ENCODE peak calls at places on chromosomes 5 and 9, in four cellular contexts. N is activated CD4-positive, alpha-beta T cell treated with anti-CD3 and anti-CD28 coated beads, Interleukin-2, amount 50 U/mL, for 1 hour; T is cardiac muscle cell; V is NB4. S is an unnamed sample.

GRCh38 chr9:125521462-125522327 is 185.3 kb downstream of the MAPKAP1 start:
- DNase-seq in N (no peak), T (no peak), V (peak), S (peak)

GRCh38 chr5:90434116-90434714 is 24.7 kb upstream of the CETN3 start:
- DNase-seq in N (peak), T (peak), V (peak), S (peak)

GRCh38 chr9:24464321-24464951 is 81.3 kb downstream of the IZUMO3 start:
- DNase-seq in N (no peak), T (no peak), V (no peak), S (no peak)

GRCh38 chr5:79107020-79107796 is 4.4 kb upstream of the BHMT start:
- DNase-seq in N (no peak), T (no peak), V (peak), S (peak)

GRCh38 chr5:155471027-155471426 is 457.5 kb downstream of the KIF4B start:
- DNase-seq in N (no peak), T (no peak), V (no peak), S (no peak)

GRCh38 chr5:157241483-157241882 is 24.4 kb upstream of the CYFIP2 start:
- DNase-seq in N (no peak), T (no peak), V (no peak), S (no peak)

GRCh38 chr9:83511051-83511450 is 27.1 kb downstream of the FRMD3 start:
- DNase-seq in N (no peak), T (no peak), V (peak), S (peak)

GRCh38 chr9:122115176-122116035 is 22.3 kb upstream of the TTLL11 start:
- DNase-seq in N (no peak), T (no peak), V (no peak), S (no peak)

GRCh38 chr5:92778261-92778660 is 802.8 kb downstream of the NR2F1-AS1 start:
- DNase-seq in N (no peak), T (no peak), V (no peak), S (no peak)

GRCh38 chr5:113278976-113279375 is 155.8 kb downstream of the TSSK1B start:
- DNase-seq in N (no peak), T (no peak), V (peak), S (peak)

GRCh38 chr5:59525957-59526356 is 367.6 kb downstream of the PDE4D start:
- DNase-seq in N (no peak), T (no peak), V (no peak), S (no peak)

GRCh38 chr5:19865336-19866087 is 122.5 kb downstream of the CDH18 start:
- DNase-seq in N (no peak), T (no peak), V (no peak), S (no peak)

GRCh38 chr5:37495668-37496067 is 116.5 kb downstream of the WDR70 start:
- DNase-seq in N (no peak), T (no peak), V (no peak), S (no peak)

GRCh38 chr5:425714-426113 is 17.3 kb upstream of the EXOC3 start:
- DNase-seq in N (no peak), T (no peak), V (peak), S (peak)

GRCh38 chr5:75681125-75681830 is 36.0 kb downstream of the POC5 start:
- DNase-seq in N (no peak), T (peak), V (peak), S (peak)

GRCh38 chr9:8652282-8652681 is 852.7 kb upstream of the DMAC1 start:
- DNase-seq in N (no peak), T (peak), V (no peak), S (no peak)

GRCh38 chr9:106974341-106974740 is 111.4 kb downstream of the ZNF462 start:
- DNase-seq in N (no peak), T (no peak), V (no peak), S (no peak)

GRCh38 chr5:102891175-102891574 is 136.1 kb downstream of the PAM start:
- DNase-seq in N (no peak), T (no peak), V (no peak), S (no peak)

GRCh38 chr5:123086376-123087055 is 2.5 kb upstream of the PRDM6 start:
- DNase-seq in N (no peak), T (no peak), V (no peak), S (no peak)

GRCh38 chr9:115855458-115856133 is 298.0 kb upstream of the PAPPA start:
- DNase-seq in N (no peak), T (no peak), V (no peak), S (no peak)

GRCh38 chr9:86098793-86099694 is at the start of gene GOLM1:
- DNase-seq in N (no peak), T (peak), V (peak), S (no peak)

GRCh38 chr9:70362952-70363351 is 51.5 kb downstream of the KLF9 start:
- DNase-seq in N (no peak), T (no peak), V (peak), S (peak)

GRCh38 chr5:80255752-80256479 is at the start of gene SERINC5:
- DNase-seq in N (peak), T (peak), V (peak), S (peak)

GRCh38 chr5:172347653-172348052 is 64.1 kb upstream of the UBTD2 start:
- DNase-seq in N (no peak), T (no peak), V (no peak), S (no peak)

GRCh38 chr5:126373621-126374416 is 49.4 kb upstream of the GRAMD2B start:
- DNase-seq in N (no peak), T (no peak), V (no peak), S (no peak)

GRCh38 chr5:63963080-63963735 is 963 bp upstream of the HTR1A start:
- DNase-seq in N (no peak), T (peak), V (peak), S (peak)

GRCh38 chr5:7146886-7147285 is 249.1 kb upstream of the ADCY2 start:
- DNase-seq in N (no peak), T (no peak), V (no peak), S (no peak)

GRCh38 chr9:128428644-128429504 is 8.2 kb downstream of the CERCAM start:
- DNase-seq in N (no peak), T (no peak), V (no peak), S (no peak)

GRCh38 chr5:169350016-169350415 is 49.1 kb upstream of the SLIT3 start:
- DNase-seq in N (no peak), T (no peak), V (no peak), S (no peak)

GRCh38 chr9:35521708-35522107 is 31.8 kb downstream of the RUSC2 start:
- DNase-seq in N (no peak), T (peak), V (no peak), S (no peak)

GRCh38 chr5:135266301-135266630 is 132.8 kb downstream of the MACROH2A1 start:
- DNase-seq in N (no peak), T (no peak), V (no peak), S (no peak)

GRCh38 chr9:96852676-96853075 is 1.6 kb downstream of the ZNF782 start:
- DNase-seq in N (no peak), T (no peak), V (no peak), S (no peak)

GRCh38 chr9:96201140-96201539 is 100.8 kb downstream of the HSD17B3 start:
- DNase-seq in N (no peak), T (no peak), V (no peak), S (no peak)

GRCh38 chr5:83551826-83552225 is 80.3 kb downstream of the VCAN start:
- DNase-seq in N (no peak), T (no peak), V (no peak), S (no peak)

GRCh38 chr9:36738318-36738975 is 165.8 kb downstream of the MELK start:
- DNase-seq in N (no peak), T (no peak), V (no peak), S (no peak)